ENCODE peak calls at places on chromosomes 13 and 19, in six cellular contexts. Q, J, A, O, G and K are unnamed samples.

GRCh38 chr13:59671853-59672252 is 491.9 kb downstream of the DIAPH3 start:
- DNase-seq in Q (no peak), J (no peak), A (no peak), O (no peak), G (no peak), K (no peak)

GRCh38 chr13:19267746-19268145 is 86.1 kb upstream of the TUBA3C start:
- DNase-seq in Q (no peak), J (no peak), A (no peak), O (no peak), G (no peak), K (no peak)

GRCh38 chr19:48630289-48631036 is 6.7 kb downstream of the DBP start:
- DNase-seq in Q (no peak), J (no peak), A (peak), O (peak), G (no peak), K (peak)

GRCh38 chr19:49499030-49499670 is 2.9 kb downstream of the RPS11 start:
- DNase-seq in Q (no peak), J (no peak), A (no peak), O (no peak), G (no peak), K (no peak)

GRCh38 chr13:56755181-56755580 is 385.5 kb upstream of the PRR20A start:
- DNase-seq in Q (no peak), J (no peak), A (no peak), O (no peak), G (no peak), K (no peak)

GRCh38 chr13:81197483-81197882 is 856.6 kb upstream of the SPRY2 start:
- DNase-seq in Q (no peak), J (no peak), A (no peak), O (no peak), G (no peak), K (no peak)

GRCh38 chr13:38755792-38756191 is 68.9 kb downstream of the FREM2 start:
- DNase-seq in Q (no peak), J (no peak), A (no peak), O (no peak), G (no peak), K (peak)

GRCh38 chr13:45092668-45093067 is 27.6 kb upstream of the GTF2F2 start:
- DNase-seq in Q (no peak), J (no peak), A (no peak), O (no peak), G (no peak), K (no peak)

GRCh38 chr13:64810701-64811258 is 2419.4 kb downstream of the PCDH9 start:
- DNase-seq in Q (no peak), J (peak), A (no peak), O (no peak), G (no peak), K (no peak)

DNA sequence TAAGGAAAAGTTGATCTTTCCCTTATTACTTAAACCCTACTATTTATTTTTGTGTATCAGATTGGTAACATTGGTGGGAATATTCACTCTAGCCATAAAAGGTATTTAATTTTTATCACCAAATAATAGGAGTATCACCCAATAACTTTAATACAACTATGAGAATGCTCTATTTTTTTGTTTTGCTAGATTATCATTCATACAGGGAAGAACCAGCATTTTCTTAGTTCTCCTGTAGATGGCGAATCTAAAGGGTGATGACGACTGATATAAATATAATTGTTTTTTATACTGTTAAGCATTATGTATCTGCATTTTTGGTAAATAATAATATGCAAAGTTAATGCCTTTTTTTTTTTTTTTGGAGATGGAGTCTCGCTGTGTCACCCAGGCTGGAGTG is 7.9 kb upstream of the FRY start:
- DNase-seq in Q (no peak), J (no peak), A (no peak), O (no peak), G (no peak), K (no peak)
- TF ChIP-seq CTCF in Q (peak), J (no peak), A (peak), O (peak), G (no peak), K (no peak)

GRCh38 chr19:16444273-16444597 is 27.5 kb downstream of the EPS15L1 start:
- DNase-seq in Q (no peak), J (no peak), A (no peak), O (no peak), G (no peak), K (no peak)

GRCh38 chr19:16442386-16443276 is 29.1 kb downstream of the EPS15L1 start:
- DNase-seq in Q (no peak), J (no peak), A (no peak), O (no peak), G (peak), K (no peak)

GRCh38 chr19:16446108-16447014 is 25.4 kb downstream of the EPS15L1 start:
- DNase-seq in Q (no peak), J (no peak), A (peak), O (no peak), G (no peak), K (no peak)

GRCh38 chr19:16445238-16446107 is 26.3 kb downstream of the EPS15L1 start:
- DNase-seq in Q (no peak), J (no peak), A (no peak), O (no peak), G (no peak), K (no peak)

GRCh38 chr19:16441661-16442071 is 30.1 kb downstream of the EPS15L1 start:
- DNase-seq in Q (no peak), J (peak), A (no peak), O (no peak), G (peak), K (peak)
- TF ChIP-seq CTCF in Q (peak), J (no peak), A (peak), O (peak), G (peak), K (peak)

DNA sequence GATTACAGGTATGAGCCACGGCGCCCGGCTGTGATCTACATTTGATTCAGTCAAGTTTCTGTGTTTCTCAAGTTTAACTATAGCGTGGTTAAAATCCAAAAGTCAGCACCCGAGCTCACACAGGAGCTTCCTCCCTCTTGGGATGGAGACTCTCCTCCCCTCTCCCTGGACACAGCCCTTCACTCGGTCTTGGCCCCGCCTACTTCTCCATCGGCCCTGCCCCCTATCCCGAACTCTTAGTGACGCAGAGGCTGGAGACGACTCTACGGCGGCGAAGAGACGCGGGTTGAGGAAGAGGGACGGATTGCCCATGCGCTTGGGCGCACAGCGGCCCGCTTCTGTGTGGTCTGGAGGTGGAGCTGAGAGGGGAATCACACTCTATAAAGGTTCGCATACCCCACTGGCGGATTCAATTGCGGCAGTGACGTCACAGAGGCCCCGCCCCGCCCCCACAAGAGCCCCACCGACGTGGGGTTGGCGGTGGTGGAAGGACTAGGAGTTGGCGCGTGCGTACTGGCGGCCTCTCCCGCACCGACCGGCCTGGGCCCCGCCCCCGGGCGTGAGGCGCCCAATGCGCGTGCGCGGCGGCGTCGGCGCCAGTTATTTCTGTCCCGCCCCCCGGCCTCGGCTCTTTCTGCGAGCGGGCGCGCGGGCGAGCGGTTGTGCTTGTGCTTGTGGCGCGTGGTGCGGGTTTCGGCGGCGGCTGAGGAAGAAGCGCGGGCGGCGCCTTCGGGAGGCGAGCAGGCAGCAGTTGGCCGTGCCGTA is at the start of gene TRIM28:
- DNase-seq in Q (peak), J (peak), A (peak), O (peak), G (peak), K (peak)
- TF ChIP-seq CTCF in Q (no peak), J (no peak), A (no peak), O (no peak), G (no peak), K (no peak)

GRCh38 chr13:23666576-23666975 is 96.4 kb downstream of the TNFRSF19 start:
- DNase-seq in Q (no peak), J (no peak), A (no peak), O (no peak), G (no peak), K (no peak)

GRCh38 chr13:23671367-23671766 is 101.2 kb downstream of the TNFRSF19 start:
- DNase-seq in Q (no peak), J (no peak), A (no peak), O (no peak), G (no peak), K (no peak)

GRCh38 chr13:23668557-23668956 is 98.3 kb downstream of the TNFRSF19 start:
- DNase-seq in Q (no peak), J (no peak), A (no peak), O (no peak), G (no peak), K (no peak)

GRCh38 chr13:23670793-23671192 is 100.6 kb downstream of the TNFRSF19 start:
- DNase-seq in Q (no peak), J (no peak), A (no peak), O (no peak), G (no peak), K (no peak)

GRCh38 chr13:23667750-23668149 is 97.5 kb downstream of the TNFRSF19 start:
- DNase-seq in Q (no peak), J (no peak), A (no peak), O (no peak), G (no peak), K (no peak)
- TF ChIP-seq CTCF in Q (no peak), J (peak), A (no peak), O (no peak), G (peak), K (no peak)

DNA sequence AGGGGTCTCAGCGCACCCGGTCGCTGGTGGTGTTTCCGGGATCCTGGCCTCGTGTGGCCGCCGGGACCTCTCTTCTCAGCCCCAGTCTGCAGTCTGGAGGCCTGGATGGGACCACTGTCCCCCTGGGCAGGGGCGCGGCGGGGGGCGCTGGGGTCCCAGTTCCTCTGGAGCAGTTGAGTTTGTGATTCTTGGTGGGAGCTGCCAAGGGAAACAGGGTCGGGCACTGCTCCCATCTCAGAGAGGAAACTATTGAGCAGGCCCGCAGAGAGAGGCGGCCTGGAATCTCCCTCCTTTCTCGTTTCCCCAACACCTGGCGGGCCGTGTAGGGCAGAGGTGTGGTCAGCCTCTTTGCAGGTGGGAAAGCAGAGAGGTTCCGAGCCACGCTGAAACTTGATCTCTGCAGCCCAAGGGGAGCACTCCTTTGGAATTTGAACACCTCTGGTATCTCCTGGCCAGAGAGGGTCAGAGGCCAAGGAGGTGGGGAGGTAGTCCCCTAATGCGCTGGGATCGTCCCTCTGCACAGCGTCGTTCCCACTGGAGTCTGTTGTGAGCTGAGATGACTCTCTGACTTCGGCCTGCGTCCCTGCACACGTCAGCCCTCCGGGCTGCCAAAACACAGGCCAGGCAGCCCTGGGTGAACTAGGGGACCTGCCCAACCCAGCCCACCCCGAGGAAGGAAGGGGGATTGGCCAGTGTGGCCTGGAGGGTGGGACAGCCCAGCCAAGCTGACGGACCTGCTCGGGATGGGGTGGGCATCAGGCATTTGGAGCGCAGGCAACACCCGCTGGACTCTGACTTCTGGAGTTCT is 769 bp downstream of the PLEKHF1 start:
- DNase-seq in Q (no peak), J (no peak), A (peak), O (peak), G (no peak), K (no peak)
- TF ChIP-seq CTCF in Q (no peak), J (no peak), A (no peak), O (no peak), G (no peak), K (no peak)

GRCh38 chr13:114144606-114145244 is 12.3 kb upstream of the RASA3 start:
- DNase-seq in Q (no peak), J (no peak), A (no peak), O (peak), G (no peak), K (no peak)

GRCh38 chr13:114142640-114143490 is 10.4 kb upstream of the RASA3 start:
- DNase-seq in Q (no peak), J (no peak), A (no peak), O (peak), G (no peak), K (no peak)

GRCh38 chr13:114145256-114145655 is 12.8 kb upstream of the RASA3 start:
- DNase-seq in Q (no peak), J (no peak), A (no peak), O (no peak), G (peak), K (peak)

GRCh38 chr13:114145722-114146121 is 13.3 kb upstream of the RASA3 start:
- DNase-seq in Q (no peak), J (no peak), A (no peak), O (peak), G (no peak), K (no peak)

DNA sequence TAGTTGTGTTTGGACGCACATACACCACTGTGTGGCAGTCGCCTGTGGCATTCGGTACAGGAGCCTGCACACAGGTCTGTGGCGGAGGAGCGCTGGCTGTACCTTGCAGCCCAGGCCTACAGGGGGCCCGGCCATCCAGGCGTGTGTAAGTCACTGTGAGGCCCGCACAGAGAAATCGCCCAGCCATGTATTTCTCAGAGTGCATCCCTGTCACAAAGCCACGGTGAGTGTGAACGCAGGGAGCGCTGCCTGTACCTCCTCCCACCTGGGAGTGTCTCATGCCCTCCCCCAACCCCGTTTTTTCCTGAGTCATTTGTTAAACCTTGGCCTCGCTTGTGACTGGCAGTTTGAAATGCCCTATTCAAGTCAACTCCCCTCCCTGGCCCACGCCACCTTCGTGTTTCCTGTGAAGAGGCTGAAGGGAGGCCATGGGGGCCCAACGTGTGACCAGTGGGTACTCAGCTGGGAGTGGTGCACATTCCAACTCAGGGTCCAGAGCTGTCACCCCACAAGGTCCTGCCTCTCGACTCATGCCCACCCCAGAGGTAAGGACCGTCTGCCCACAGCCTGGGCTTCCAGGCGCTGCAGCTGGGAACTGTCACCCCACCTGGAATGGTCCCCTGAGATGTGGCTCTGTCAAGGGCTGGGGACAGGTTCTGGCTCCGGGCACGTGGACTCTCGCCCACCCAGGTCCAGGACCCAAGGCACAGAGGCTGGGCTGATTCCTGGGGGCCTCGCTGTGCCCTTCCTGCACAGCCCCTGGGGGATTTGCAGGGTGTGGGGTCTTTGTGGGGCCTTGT is 11.6 kb upstream of the RASA3 start:
- DNase-seq in Q (no peak), J (peak), A (no peak), O (peak), G (peak), K (peak)
- TF ChIP-seq CTCF in Q (peak), J (peak), A (peak), O (no peak), G (peak), K (peak)

DNA sequence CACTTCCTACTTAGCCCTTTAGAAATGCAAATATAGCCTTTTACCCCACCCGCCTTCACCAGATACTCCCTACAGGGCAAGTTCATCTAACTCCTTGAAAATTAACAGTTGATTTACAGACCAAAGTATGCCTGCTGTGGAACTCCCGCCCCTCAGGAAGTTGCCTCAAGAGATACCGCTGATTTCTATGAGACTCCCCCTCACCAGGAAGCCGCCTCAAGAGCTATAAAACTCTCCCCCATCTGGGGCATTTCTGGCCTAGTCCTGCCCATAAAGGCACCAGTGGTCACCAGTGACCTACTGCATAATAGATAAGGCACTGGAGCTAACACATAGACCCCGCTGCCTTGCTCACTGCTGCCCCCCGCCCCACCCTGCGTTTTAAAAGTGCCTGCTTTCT is 201.7 kb upstream of the UBL3 start:
- DNase-seq in Q (no peak), J (no peak), A (no peak), O (no peak), G (no peak), K (peak)
- TF ChIP-seq CTCF in Q (no peak), J (no peak), A (no peak), O (no peak), G (no peak), K (no peak)